ENCODE peak calls at places on chromosome 10, in five cellular contexts. S is EL, Q is body of pancreas, V is right lobe of liver, K is psoas muscle. Y is an unnamed sample.

GRCh38 chr10:72065439-72066025 is 22.8 kb downstream of the SPOCK2 start:
- DNase-seq in S (no peak), Q (no peak), V (no peak), K (peak; percentile 30), Y (no peak)

GRCh38 chr10:17768957-17769356 is 17.0 kb downstream of the TMEM236 start:
- DNase-seq in S (peak; percentile 83), Q (no peak), V (no peak), K (no peak), Y (no peak)

GRCh38 chr10:86729677-86730076 is 26.7 kb upstream of the BMPR1A start:
- DNase-seq in S (no peak), Q (no peak), V (no peak), K (no peak), Y (no peak)

GRCh38 chr10:49356945-49357344 is 38.9 kb downstream of the DRGX start:
- DNase-seq in S (no peak), Q (no peak), V (no peak), K (no peak), Y (no peak)

GRCh38 chr10:58813573-58813972 is 300.9 kb downstream of the BICC1 start:
- DNase-seq in S (no peak), Q (no peak), V (peak; percentile 78), K (no peak), Y (no peak)

GRCh38 chr10:77784856-77785255 is 141.7 kb downstream of the DLG5 start:
- DNase-seq in S (peak; percentile 80), Q (no peak), V (no peak), K (no peak), Y (no peak)

GRCh38 chr10:26214004-26214403 is 2.6 kb upstream of the GAD2 start:
- DNase-seq in S (no peak), Q (no peak), V (no peak), K (no peak), Y (no peak)

GRCh38 chr10:4359003-4359402 is 467.0 kb upstream of the AKR1E2 start:
- DNase-seq in S (no peak), Q (no peak), V (no peak), K (no peak), Y (no peak)

GRCh38 chr10:85926136-85926535 is 440.5 kb downstream of the GRID1 start:
- DNase-seq in S (no peak), Q (no peak), V (no peak), K (no peak), Y (no peak)

GRCh38 chr10:96512997-96513685 is 585 bp downstream of the TLL2 start:
- DNase-seq in S (peak; percentile 19), Q (peak; percentile 22), V (no peak), K (no peak), Y (no peak)

GRCh38 chr10:133124357-133125211 is 35.4 kb upstream of the KNDC1 start:
- DNase-seq in S (no peak), Q (peak; percentile 33), V (peak; percentile 60), K (peak; percentile 72), Y (peak; percentile 17)

GRCh38 chr10:30500963-30501504 is 67.0 kb downstream of the MAP3K8 start:
- DNase-seq in S (no peak), Q (no peak), V (no peak), K (no peak), Y (no peak)

GRCh38 chr10:91378061-91378460 is 32.1 kb upstream of the HECTD2 start:
- DNase-seq in S (peak; percentile 38), Q (no peak), V (no peak), K (no peak), Y (no peak)

GRCh38 chr10:91626936-91627335 is 5.9 kb downstream of the PPP1R3C start:
- DNase-seq in S (no peak), Q (no peak), V (no peak), K (no peak), Y (no peak)

GRCh38 chr10:27470890-27471289 is 33.2 kb upstream of the RAB18 start:
- DNase-seq in S (no peak), Q (no peak), V (no peak), K (no peak), Y (no peak)

GRCh38 chr10:97842658-97843295 is 6.9 kb upstream of the GOLGA7B start:
- DNase-seq in S (no peak), Q (no peak), V (no peak), K (no peak), Y (no peak)

GRCh38 chr10:103888113-103888841 is 29.7 kb downstream of the STN1 start:
- DNase-seq in S (peak; percentile 83), Q (peak; percentile 85), V (peak; percentile 61), K (peak; percentile 91), Y (peak; percentile 62)

GRCh38 chr10:58384095-58384494 is 1.1 kb upstream of the TFAM start:
- DNase-seq in S (no peak), Q (no peak), V (no peak), K (no peak), Y (no peak)

GRCh38 chr10:122375761-122376160 is 1.3 kb downstream of the PLEKHA1 start:
- DNase-seq in S (no peak), Q (no peak), V (no peak), K (no peak), Y (no peak)

GRCh38 chr10:86520871-86521619 is 547 bp downstream of the WAPL start:
- DNase-seq in S (peak; percentile 71), Q (peak; percentile 55), V (peak; percentile 80), K (peak; percentile 77), Y (peak; percentile 88)

GRCh38 chr10:48926255-48926654 is 13.4 kb downstream of the LRRC18 start:
- DNase-seq in S (no peak), Q (no peak), V (no peak), K (no peak), Y (no peak)

GRCh38 chr10:33174674-33175073 is 159.8 kb downstream of the NRP1 start:
- DNase-seq in S (no peak), Q (no peak), V (no peak), K (no peak), Y (no peak)

GRCh38 chr10:34815174-34816066 is at the start of gene PARD3:
- DNase-seq in S (peak; percentile 69), Q (peak; percentile 73), V (peak; percentile 80), K (peak; percentile 88), Y (peak; percentile 84)

GRCh38 chr10:70137927-70138883 is 5.6 kb upstream of the AIFM2 start:
- DNase-seq in S (no peak), Q (no peak), V (no peak), K (no peak), Y (no peak)

GRCh38 chr10:64130152-64130551 is 609.0 kb downstream of the REEP3 start:
- DNase-seq in S (no peak), Q (no peak), V (no peak), K (no peak), Y (no peak)

GRCh38 chr10:62166331-62167154 is 102.1 kb downstream of the RTKN2 start:
- DNase-seq in S (peak; percentile 25), Q (no peak), V (peak; percentile 59), K (no peak), Y (no peak)

GRCh38 chr10:5530846-5531557 is 6.2 kb downstream of the CALML3 start:
- DNase-seq in S (no peak), Q (no peak), V (no peak), K (peak; percentile 14), Y (no peak)

GRCh38 chr10:89659185-89660131 is 14.4 kb upstream of the PANK1 start:
- DNase-seq in S (peak; percentile 78), Q (no peak), V (no peak), K (no peak), Y (no peak)

Y was measured in left lung.